ENCODE peak calls at places on chromosome 18, in nine cellular contexts. A is Panc1; R is left cardiac atrium; K is brain microvascular endothelial cell; C is HFFc6; X is NCI-H1436; V is T-helper 2 cell treated with Interferon-gamma antibody and Interleukin-4, amounts not matched to agents 5 μg/mL and 100 μg/mL, for 36 hours; S is stimulated activated CD8-positive, alpha-beta memory T cell treated with anti-CD3 and anti-CD28 coated beads, Interleukin-4, amount 100 ng/mL, for 1 hour; Y is ecto neural progenitor cell. I is an unnamed sample.

GRCh38 chr18:78582898-78583738 is 396.5 kb upstream of the SALL3 start:
- DNase-seq in A (no peak), R (no peak), K (no peak), C (no peak), X (no peak), V (no peak), S (no peak), Y (no peak), I (no peak)

GRCh38 chr18:24942144-24942543 is 409.8 kb downstream of the ZNF521 start:
- DNase-seq in A (no peak), R (no peak), K (no peak), C (no peak), X (no peak), V (no peak), S (no peak), Y (no peak), I (no peak)

GRCh38 chr18:31875301-31875700 is 67.6 kb downstream of the TRAPPC8 start:
- DNase-seq in A (no peak), R (no peak), K (no peak), C (no peak), X (no peak), V (no peak), S (no peak), Y (no peak), I (no peak)

GRCh38 chr18:23203891-23204432 is 68.7 kb downstream of the CABLES1 start:
- DNase-seq in A (no peak), R (no peak), K (no peak), C (no peak), X (no peak), V (no peak), S (no peak), Y (no peak), I (no peak)

GRCh38 chr18:53070706-53071105 is 730.7 kb downstream of the DCC start:
- DNase-seq in A (no peak), R (no peak), K (no peak), C (no peak), X (no peak), V (no peak), S (no peak), Y (no peak), I (no peak)

GRCh38 chr18:49491534-49491856 is 4.5 kb upstream of the C18orf32 start:
- DNase-seq in A (no peak), R (no peak), K (no peak), C (no peak), X (no peak), V (no peak), S (no peak), Y (no peak), I (no peak)

GRCh38 chr18:79056827-79057367 is 12.3 kb upstream of the ATP9B start:
- DNase-seq in A (no peak), R (no peak), K (no peak), C (no peak), X (no peak), V (no peak), S (no peak), Y (peak), I (no peak)

GRCh38 chr18:46387426-46388131 is 269.4 kb downstream of the LOXHD1 start:
- DNase-seq in A (no peak), R (no peak), K (no peak), C (no peak), X (no peak), V (no peak), S (no peak), Y (peak), I (no peak)

GRCh38 chr18:3151379-3152264 is 68.1 kb downstream of the MYOM1 start:
- DNase-seq in A (no peak), R (no peak), K (no peak), C (peak), X (peak), V (no peak), S (no peak), Y (no peak), I (peak)

GRCh38 chr18:78765142-78765541 is 214.5 kb upstream of the SALL3 start:
- DNase-seq in A (no peak), R (no peak), K (no peak), C (no peak), X (no peak), V (no peak), S (no peak), Y (no peak), I (no peak)

GRCh38 chr18:23143059-23143831 is 8.0 kb downstream of the CABLES1 start:
- DNase-seq in A (no peak), R (peak), K (no peak), C (no peak), X (no peak), V (no peak), S (no peak), Y (no peak), I (peak)

GRCh38 chr18:59629894-59630293 is 67.3 kb downstream of the CCBE1 start:
- DNase-seq in A (no peak), R (peak), K (no peak), C (no peak), X (no peak), V (no peak), S (no peak), Y (no peak), I (no peak)

GRCh38 chr18:76502551-76502950 is 7.5 kb upstream of the ZNF516 start:
- DNase-seq in A (no peak), R (no peak), K (no peak), C (no peak), X (no peak), V (no peak), S (no peak), Y (no peak), I (no peak)

GRCh38 chr18:69874058-69874457 is 73.6 kb downstream of the CD226 start:
- DNase-seq in A (no peak), R (no peak), K (peak), C (no peak), X (no peak), V (no peak), S (no peak), Y (no peak), I (no peak)

GRCh38 chr18:51921862-51922261 is 418.1 kb upstream of the DCC start:
- DNase-seq in A (no peak), R (no peak), K (no peak), C (no peak), X (no peak), V (no peak), S (no peak), Y (no peak), I (no peak)

GRCh38 chr18:407825-408224 is 92.7 kb downstream of the COLEC12 start:
- DNase-seq in A (no peak), R (no peak), K (no peak), C (no peak), X (no peak), V (no peak), S (no peak), Y (no peak), I (no peak)

GRCh38 chr18:66587430-66587829 is 16.5 kb downstream of the CDH19 start:
- DNase-seq in A (no peak), R (no peak), K (no peak), C (no peak), X (no peak), V (no peak), S (no peak), Y (no peak), I (no peak)

GRCh38 chr18:75179819-75180600 is 28.9 kb downstream of the PTGR3 start:
- DNase-seq in A (no peak), R (no peak), K (no peak), C (no peak), X (no peak), V (no peak), S (no peak), Y (no peak), I (no peak)

GRCh38 chr18:51227660-51228059 is 30.2 kb upstream of the MEX3C start:
- DNase-seq in A (no peak), R (no peak), K (no peak), C (no peak), X (no peak), V (no peak), S (no peak), Y (no peak), I (no peak)

GRCh38 chr18:10565835-10566234 is 40.0 kb downstream of the NAPG start:
- DNase-seq in A (no peak), R (no peak), K (no peak), C (no peak), X (no peak), V (no peak), S (no peak), Y (peak), I (no peak)

GRCh38 chr18:50560681-50561629 is 1.1 kb downstream of the MAPK4 start:
- DNase-seq in A (no peak), R (no peak), K (no peak), C (no peak), X (no peak), V (no peak), S (no peak), Y (peak), I (no peak)

GRCh38 chr18:10032331-10032979 is 118.6 kb downstream of the VAPA start:
- DNase-seq in A (no peak), R (peak), K (no peak), C (no peak), X (no peak), V (no peak), S (no peak), Y (peak), I (no peak)

GRCh38 chr18:12290086-12290485 is 18.0 kb upstream of the TUBB6 start:
- DNase-seq in A (no peak), R (no peak), K (no peak), C (no peak), X (no peak), V (no peak), S (no peak), Y (no peak), I (no peak)

GRCh38 chr18:56173542-56174220 is 464.7 kb downstream of the TXNL1 start:
- DNase-seq in A (no peak), R (no peak), K (no peak), C (peak), X (no peak), V (no peak), S (no peak), Y (no peak), I (no peak)

GRCh38 chr18:48629730-48630324 is 91.0 kb downstream of the CTIF start:
- DNase-seq in A (peak), R (no peak), K (peak), C (peak), X (no peak), V (no peak), S (no peak), Y (no peak), I (no peak)

I was measured in CD4-positive, CD25-positive, alpha-beta regulatory T cell.